ENCODE peak calls at places on chromosomes 1 and 21, in five cellular contexts. F is lower lobe of right lung, I is GM12864, J is cardiac muscle cell, K is RWPE1. S is an unnamed sample.

GRCh38 chr21:26801524-26801923 is 43.7 kb downstream of the ADAMTS1 start:
- DNase-seq in F (no peak), I (no peak), K (no peak), J (peak), S (no peak)

GRCh38 chr1:16048573-16049189 is 5.1 kb downstream of the CLCNKB start:
- DNase-seq in I (no peak), J (peak), K (no peak), F (peak), S (no peak)

GRCh38 chr1:42179900-42180329 is 15.4 kb upstream of the GUCA2A start:
- DNase-seq in F (no peak), K (no peak), I (no peak), J (no peak), S (no peak)

GRCh38 chr1:4324621-4325020 is 329.8 kb upstream of the AJAP1 start:
- DNase-seq in K (no peak), F (no peak), I (no peak), J (no peak), S (no peak)

GRCh38 chr1:95176859-95177258 is 57.2 kb upstream of the RWDD3 start:
- DNase-seq in I (no peak), K (no peak), F (no peak), J (no peak), S (no peak)

GRCh38 chr1:197890936-197891335 is 11.5 kb upstream of the C1orf53 start:
- DNase-seq in J (no peak), F (no peak), I (no peak), K (no peak), S (no peak)

GRCh38 chr1:155278689-155279160 is 1.5 kb downstream of the HCN3 start:
- DNase-seq in J (no peak), K (no peak), F (no peak), I (no peak), S (no peak)

GRCh38 chr1:157992031-157992568 is 1.3 kb upstream of the KIRREL1 start:
- DNase-seq in I (no peak), J (peak), F (no peak), K (peak), S (no peak)

GRCh38 chr1:147853391-147853790 is 49.2 kb upstream of the GJA8 start:
- DNase-seq in F (no peak), J (peak), I (no peak), K (no peak), S (no peak)

GRCh38 chr1:187977298-187977697 is 1148.5 kb downstream of the PLA2G4A start:
- DNase-seq in J (no peak), F (no peak), I (no peak), K (no peak), S (no peak)

GRCh38 chr1:19643113-19643512 is 998 bp upstream of the NBL1 start:
- DNase-seq in F (no peak), J (no peak), K (peak), I (no peak), S (no peak)

GRCh38 chr21:34808569-34809204 is 139.9 kb downstream of the CLIC6 start:
- DNase-seq in K (no peak), F (no peak), I (no peak), J (peak), S (no peak)

GRCh38 chr1:2495026-2495425 is 18.9 kb downstream of the PLCH2 start:
- DNase-seq in I (no peak), F (no peak), K (no peak), J (no peak), S (no peak)

GRCh38 chr1:41282679-41283317 is 40.7 kb upstream of the SCMH1 start:
- DNase-seq in F (no peak), J (peak), I (no peak), K (peak), S (no peak)

GRCh38 chr1:53619811-53620619 is 118.9 kb downstream of the GLIS1 start:
- DNase-seq in J (no peak), I (no peak), F (no peak), K (no peak), S (no peak)

GRCh38 chr21:30306821-30307330 is 13.2 kb downstream of the KRTAP26-1 start:
- DNase-seq in F (no peak), K (no peak), J (no peak), I (no peak), S (no peak)

GRCh38 chr21:35127851-35128250 is 78.7 kb upstream of the RUNX1 start:
- DNase-seq in I (no peak), F (no peak), K (no peak), J (no peak), S (no peak)

GRCh38 chr1:48869116-48869893 is 92.6 kb upstream of the BEND5 start:
- DNase-seq in K (peak), F (no peak), J (peak), I (no peak), S (no peak)

GRCh38 chr1:67791261-67791660 is 42.0 kb downstream of the GNG12 start:
- DNase-seq in F (no peak), J (peak), I (no peak), K (no peak), S (no peak)

GRCh38 chr1:160795951-160796383 is at the start of gene LY9:
- DNase-seq in J (no peak), F (no peak), K (no peak), I (peak), S (peak)

GRCh38 chr1:35264861-35265260 is 3.6 kb upstream of the ZMYM4 start:
- DNase-seq in K (no peak), F (no peak), I (no peak), J (peak), S (no peak)

GRCh38 chr1:240031009-240031408 is 60.7 kb upstream of the FMN2 start:
- DNase-seq in J (peak), K (peak), I (no peak), F (no peak), S (no peak)

GRCh38 chr21:46112731-46113215 is 14.9 kb downstream of the COL6A2 start:
- DNase-seq in F (no peak), J (no peak), K (no peak), I (no peak), S (no peak)

GRCh38 chr1:220271706-220272046 is 577 bp downstream of the RAB3GAP2 start:
- DNase-seq in F (no peak), J (peak), K (peak), I (no peak), S (no peak)

GRCh38 chr1:185610954-185611353 is 123.2 kb upstream of the HMCN1 start:
- DNase-seq in F (no peak), J (no peak), K (no peak), I (no peak), S (no peak)

GRCh38 chr1:204643503-204643902 is 42.0 kb downstream of the LRRN2 start:
- DNase-seq in I (no peak), K (no peak), J (no peak), F (no peak), S (no peak)

GRCh38 chr1:155324041-155324716 is 3.5 kb downstream of the RUSC1 start:
- DNase-seq in F (peak), I (peak), K (peak), J (peak), S (peak)

GRCh38 chr1:50779811-50780210 is 180.3 kb downstream of the FAF1 start:
- DNase-seq in I (no peak), K (no peak), F (no peak), J (no peak), S (no peak)

GRCh38 chr1:26584022-26584485 is 54.5 kb downstream of the RPS6KA1 start:
- DNase-seq in F (no peak), I (no peak), K (no peak), J (no peak), S (no peak)

GRCh38 chr21:21268061-21268471 is 269.9 kb downstream of the NCAM2 start:
- DNase-seq in J (peak), K (no peak), I (no peak), F (no peak), S (no peak)

GRCh38 chr21:46500224-46500861 is 41.7 kb downstream of the DIP2A start:
- DNase-seq in I (peak), J (peak), K (peak), F (no peak), S (no peak)

GRCh38 chr1:183840140-183840539 is 35.2 kb downstream of the RGL1 start:
- DNase-seq in I (no peak), F (no peak), J (peak), K (peak), S (no peak)

GRCh38 chr1:201880928-201881571 is 7.6 kb upstream of the SHISA4 start:
- DNase-seq in I (no peak), J (no peak), F (no peak), K (no peak), S (no peak)

GRCh38 chr1:201881617-201882016 is 7.1 kb upstream of the SHISA4 start:
- DNase-seq in F (no peak), J (no peak), I (no peak), K (no peak), S (no peak)

GRCh38 chr1:201874672-201875071 is 14.0 kb upstream of the SHISA4 start:
- DNase-seq in J (no peak), K (no peak), I (no peak), F (no peak), S (no peak)

GRCh38 chr1:201877877-201878339 is 10.8 kb upstream of the SHISA4 start:
- DNase-seq in J (peak), K (peak), F (no peak), I (peak), S (no peak)

DNA sequence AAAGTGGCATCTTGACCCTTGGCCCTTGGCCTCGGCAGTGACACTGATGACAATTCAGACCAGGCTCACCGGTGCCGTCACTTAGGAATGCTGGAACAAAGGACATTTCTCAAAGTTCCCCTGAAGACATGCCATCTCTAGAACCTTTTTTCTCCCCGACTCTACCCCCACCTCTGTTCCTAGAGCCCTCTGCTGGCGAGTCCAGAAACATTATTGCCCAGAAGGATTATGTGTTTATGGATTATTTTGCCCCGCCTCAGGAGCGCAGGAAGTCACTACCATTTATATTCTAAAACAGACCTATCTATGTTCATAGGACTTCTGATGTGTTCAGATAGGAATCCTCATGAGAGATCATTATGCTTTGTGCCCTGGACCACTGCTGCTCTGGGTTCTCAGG is 12.6 kb upstream of the SHISA4 start:
- DNase-seq in I (no peak), J (no peak), K (no peak), F (no peak), S (no peak)
- TF ChIP-seq CTCF in I (peak), J (peak), K (no peak), F (peak), S (no peak)

GRCh38 chr1:43238104-43238503 is 31.7 kb upstream of the TMEM125 start:
- DNase-seq in J (peak), F (peak), K (peak), I (no peak), S (no peak)
- TF ChIP-seq CTCF in J (peak), F (peak), K (no peak), I (peak), S (peak)

DNA sequence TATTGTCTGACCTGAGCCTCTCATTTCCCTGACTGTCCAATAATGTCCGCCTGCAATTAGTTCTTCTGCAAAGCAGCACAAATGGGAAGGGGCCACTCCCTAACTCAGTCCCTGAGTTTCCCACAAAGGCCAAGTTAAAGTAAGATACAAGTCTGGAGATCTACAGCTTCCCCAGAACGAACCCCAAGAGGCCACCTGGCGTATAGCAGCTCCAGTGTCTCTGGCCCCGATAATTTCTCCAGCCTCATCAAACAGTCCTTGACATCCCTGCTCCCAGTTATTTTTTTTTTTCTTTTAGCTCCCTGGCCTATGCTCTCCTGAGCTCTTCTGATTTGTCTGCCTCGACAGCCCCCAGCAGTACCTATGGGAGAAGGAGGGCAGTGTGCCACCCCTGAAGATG is 8.1 kb upstream of the ACKR1 start:
- DNase-seq in I (no peak), F (no peak), K (no peak), J (no peak), S (no peak)
- TF ChIP-seq CTCF in I (peak), F (no peak), K (peak), J (peak), S (no peak)

DNA sequence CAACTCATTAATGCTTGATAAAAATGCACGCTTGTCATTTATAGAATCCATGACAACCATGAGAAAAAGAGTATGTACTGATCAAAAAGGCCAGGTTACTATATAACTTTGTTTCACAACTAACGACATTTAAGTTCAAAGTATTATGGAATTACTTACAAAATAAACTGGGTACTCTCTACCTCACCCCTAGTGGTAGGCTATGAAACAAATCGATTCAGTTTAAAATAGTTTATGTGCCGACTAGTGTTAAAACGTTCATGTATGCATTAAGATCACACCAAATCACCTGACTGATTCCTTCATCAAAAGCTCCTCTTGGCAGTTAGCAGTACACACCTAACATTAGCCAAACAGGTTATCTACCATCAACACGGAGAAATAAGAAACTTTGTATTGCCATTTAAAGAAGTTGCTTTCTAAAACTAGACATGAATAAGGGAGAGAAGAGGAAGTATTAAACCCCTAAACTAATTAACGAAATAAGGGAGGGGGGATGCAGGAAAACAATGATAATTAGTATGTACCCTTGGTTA is 137.1 kb downstream of the AKT3 start:
- DNase-seq in F (no peak), I (no peak), J (peak), K (no peak), S (no peak)
- TF ChIP-seq CTCF in F (no peak), I (peak), J (peak), K (no peak), S (peak)

GRCh38 chr1:203592156-203592555 is 34.5 kb upstream of the ATP2B4 start:
- DNase-seq in J (peak), F (no peak), I (no peak), K (no peak), S (no peak)

GRCh38 chr1:203591626-203592025 is 35.0 kb upstream of the ATP2B4 start:
- DNase-seq in I (no peak), J (no peak), F (no peak), K (no peak), S (no peak)

GRCh38 chr1:203592728-203593127 is 33.9 kb upstream of the ATP2B4 start:
- DNase-seq in I (no peak), F (no peak), J (peak), K (no peak), S (peak)

GRCh38 chr1:203593143-203593542 is 33.5 kb upstream of the ATP2B4 start:
- DNase-seq in F (no peak), K (no peak), J (no peak), I (no peak), S (no peak)

GRCh38 chr1:203593723-203594122 is 32.9 kb upstream of the ATP2B4 start:
- DNase-seq in K (no peak), J (no peak), F (no peak), I (no peak), S (peak)
- TF ChIP-seq CTCF in K (no peak), J (no peak), F (peak), I (peak), S (peak)

S was measured in CD14-positive monocyte.